ENCODE peak calls at places on chromosomes 2 and 18, in four cellular contexts. W is Karpas-422, F is cardiac muscle cell, A is mesendoderm. R is an unnamed sample. For H3K4me1, the result is how much of the 10 kb centered on the place peaks cover.

GRCh38 chr2:78418041-78418440 is 607.5 kb upstream of the REG3G start:
- DNase-seq in W (no peak), F (no peak), A (no peak), R (no peak)

GRCh38 chr18:61926532-61926931 is 33.7 kb upstream of the RNF152 start:
- DNase-seq in W (no peak), F (no peak), A (no peak), R (no peak)

GRCh38 chr2:169895294-169895985 is 68.2 kb downstream of the UBR3 start:
- DNase-seq in W (no peak), F (peak), A (peak), R (no peak)

GRCh38 chr18:70334264-70334663 is 45.4 kb downstream of the SOCS6 start:
- DNase-seq in W (no peak), F (no peak), A (no peak), R (no peak)

GRCh38 chr2:186934420-186934819 is 85.5 kb upstream of the ZSWIM2 start:
- DNase-seq in W (no peak), F (no peak), A (no peak), R (no peak)

GRCh38 chr18:38526922-38527321 is 961.3 kb upstream of the CELF4 start:
- DNase-seq in W (no peak), F (no peak), A (no peak), R (no peak)

GRCh38 chr2:84495539-84496146 is 20.7 kb upstream of the DNAH6 start:
- DNase-seq in W (peak), F (peak), A (peak), R (peak)

GRCh38 chr2:68908392-68908970 is 37.3 kb upstream of the BMP10 start:
- DNase-seq in W (peak), F (peak), A (peak), R (peak)

GRCh38 chr2:12918841-12919445 is 202.2 kb downstream of the TRIB2 start:
- DNase-seq in W (no peak), F (peak), A (no peak), R (no peak)

GRCh38 chr18:49628993-49629795 is 67.3 kb downstream of the LIPG start:
- DNase-seq in W (no peak), F (no peak), A (no peak), R (peak)

GRCh38 chr2:64543006-64543697 is 19.0 kb downstream of the AFTPH start:
- DNase-seq in W (no peak), F (no peak), A (no peak), R (no peak)

GRCh38 chr2:64541547-64541946 is 17.4 kb downstream of the AFTPH start:
- DNase-seq in W (no peak), F (no peak), A (no peak), R (no peak)

GRCh38 chr2:64540615-64541014 is 16.5 kb downstream of the AFTPH start:
- DNase-seq in W (no peak), F (no peak), A (no peak), R (no peak)

GRCh38 chr2:64538764-64539433 is 14.8 kb downstream of the AFTPH start:
- DNase-seq in W (no peak), F (no peak), A (no peak), R (no peak)

DNA sequence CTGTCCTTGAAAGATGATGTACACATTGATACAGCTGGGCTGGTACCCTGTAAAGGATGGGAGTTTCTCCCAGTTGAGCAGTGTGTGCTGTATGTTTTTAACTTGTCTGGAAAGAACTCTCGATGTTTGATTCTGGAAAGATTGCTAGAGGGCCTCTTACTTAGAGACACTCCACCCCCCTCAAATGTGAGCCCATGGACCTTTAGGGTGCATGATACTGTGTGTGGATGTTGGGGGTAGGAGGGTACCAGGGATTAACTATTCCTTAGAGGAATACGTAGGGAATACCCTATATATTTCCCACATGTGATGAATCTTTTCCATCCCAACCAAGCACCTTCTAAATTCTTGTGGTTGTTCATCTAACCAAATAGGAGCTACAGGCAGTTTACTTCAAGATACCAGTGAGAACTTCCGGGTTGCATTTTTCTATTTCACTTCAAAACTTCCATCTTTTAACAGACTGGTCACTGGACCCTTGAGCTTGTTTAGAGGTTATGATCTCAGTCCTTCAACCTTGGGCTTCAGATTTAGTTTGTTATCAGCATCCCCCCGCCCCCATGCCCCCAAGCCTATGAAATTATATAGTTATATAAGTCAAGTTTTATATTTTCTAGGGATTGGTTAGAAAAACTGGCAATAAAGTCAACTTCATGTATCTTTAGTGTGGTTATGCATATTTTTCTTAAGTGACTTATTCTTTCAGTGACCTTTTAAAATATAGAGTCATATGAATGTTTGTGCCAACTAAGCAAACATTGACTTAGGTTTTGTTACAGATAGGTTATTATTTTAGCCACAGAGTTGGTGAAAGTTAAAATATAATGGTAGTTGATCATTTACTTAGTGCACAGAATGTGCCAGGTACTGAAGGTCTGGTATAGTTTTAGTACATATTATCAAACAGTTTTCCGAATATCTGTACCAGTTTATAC is 18.2 kb downstream of the AFTPH start:
- DNase-seq in W (no peak), F (no peak), A (no peak), R (no peak)
- H3K4me3 ChIP-seq in W (no peak), F (no peak), A (no peak), R (no peak)

GRCh38 chr2:46306988-46307655 is 9.9 kb downstream of the EPAS1 start:
- DNase-seq in W (no peak), F (no peak), A (no peak), R (peak)
- H3K4me1 ChIP-seq in W (under half), F (under half), A (under half), R (under half)

GRCh38 chr2:42118759-42119569 is 50.2 kb upstream of the EML4 start:
- DNase-seq in W (no peak), F (peak), A (no peak), R (no peak)

GRCh38 chr2:42115588-42115987 is 53.6 kb upstream of the EML4 start:
- DNase-seq in W (no peak), F (no peak), A (no peak), R (no peak)

GRCh38 chr2:42117923-42118758 is 51.0 kb upstream of the EML4 start:
- DNase-seq in W (peak), F (peak), A (peak), R (no peak)

GRCh38 chr2:42116195-42117181 is 52.7 kb upstream of the EML4 start:
- DNase-seq in W (no peak), F (peak), A (no peak), R (no peak)

DNA sequence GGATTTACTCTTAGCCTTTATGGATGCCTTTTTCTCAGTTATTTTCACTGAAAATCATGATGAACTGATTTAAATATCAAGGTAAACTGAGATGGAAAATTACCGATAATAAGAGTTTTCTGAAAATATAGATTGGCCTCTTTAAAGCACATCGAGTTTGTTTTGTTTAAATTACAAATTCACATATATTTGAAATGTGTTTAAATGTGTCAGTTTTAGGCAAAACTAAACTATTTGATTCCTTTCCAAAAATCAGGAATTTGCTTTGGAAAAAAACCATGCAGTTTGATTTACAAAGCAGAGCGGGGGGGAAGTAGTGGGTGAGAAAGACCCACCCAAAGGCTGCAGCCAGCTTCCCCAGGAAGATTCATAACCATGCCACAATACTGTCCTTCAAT is 52.0 kb upstream of the EML4 start:
- DNase-seq in W (no peak), F (no peak), A (no peak), R (no peak)
- H3K27ac ChIP-seq in W (no peak), F (no peak), A (no peak), R (no peak)

DNA sequence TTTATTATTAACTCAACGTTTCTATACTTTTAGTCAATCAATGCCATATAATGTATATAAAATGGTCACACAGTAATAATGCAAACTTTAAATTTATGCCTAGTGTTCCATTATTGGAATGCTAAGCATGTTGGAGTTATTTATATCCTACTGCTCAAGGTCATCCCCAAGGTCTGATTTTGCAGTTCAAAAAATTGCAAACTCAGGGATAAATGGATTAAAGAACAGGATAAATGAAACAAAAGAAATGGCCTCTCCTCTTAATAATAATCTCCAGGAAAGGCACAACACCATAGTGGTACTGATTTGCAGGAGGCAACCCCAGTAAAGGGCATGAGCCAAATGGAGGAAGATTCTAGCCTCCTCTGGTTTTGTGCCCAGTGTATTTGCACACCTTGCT is 436.4 kb downstream of the EPHA4 start:
- DNase-seq in W (no peak), F (no peak), A (no peak), R (no peak)
- H3K4me3 ChIP-seq in W (no peak), F (no peak), A (no peak), R (no peak)

GRCh38 chr2:177165731-177166711 is 46.6 kb upstream of the HNRNPA3 start:
- DNase-seq in W (peak), F (peak), A (peak), R (peak)

GRCh38 chr2:177164131-177164530 is 48.5 kb upstream of the HNRNPA3 start:
- DNase-seq in W (no peak), F (peak), A (no peak), R (no peak)

GRCh38 chr2:177165103-177165583 is 47.5 kb upstream of the HNRNPA3 start:
- DNase-seq in W (peak), F (peak), A (peak), R (peak)

GRCh38 chr2:177161741-177162440 is 50.7 kb upstream of the HNRNPA3 start:
- DNase-seq in W (peak), F (peak), A (no peak), R (peak)

GRCh38 chr2:177164584-177165052 is 48.0 kb upstream of the HNRNPA3 start:
- DNase-seq in W (peak), F (peak), A (peak), R (peak)
- H3K4me1 ChIP-seq in W (under half), F (under half), A (under half), R (under half)

GRCh38 chr2:106161938-106162814 is 31.9 kb downstream of the UXS1 start:
- DNase-seq in W (no peak), F (peak), A (peak), R (peak)

GRCh38 chr2:106165064-106165463 is 29.0 kb downstream of the UXS1 start:
- DNase-seq in W (no peak), F (no peak), A (peak), R (no peak)

GRCh38 chr2:106167067-106167466 is 27.0 kb downstream of the UXS1 start:
- DNase-seq in W (no peak), F (no peak), A (no peak), R (no peak)

GRCh38 chr2:106165556-106165955 is 28.5 kb downstream of the UXS1 start:
- DNase-seq in W (no peak), F (peak), A (peak), R (no peak)

DNA sequence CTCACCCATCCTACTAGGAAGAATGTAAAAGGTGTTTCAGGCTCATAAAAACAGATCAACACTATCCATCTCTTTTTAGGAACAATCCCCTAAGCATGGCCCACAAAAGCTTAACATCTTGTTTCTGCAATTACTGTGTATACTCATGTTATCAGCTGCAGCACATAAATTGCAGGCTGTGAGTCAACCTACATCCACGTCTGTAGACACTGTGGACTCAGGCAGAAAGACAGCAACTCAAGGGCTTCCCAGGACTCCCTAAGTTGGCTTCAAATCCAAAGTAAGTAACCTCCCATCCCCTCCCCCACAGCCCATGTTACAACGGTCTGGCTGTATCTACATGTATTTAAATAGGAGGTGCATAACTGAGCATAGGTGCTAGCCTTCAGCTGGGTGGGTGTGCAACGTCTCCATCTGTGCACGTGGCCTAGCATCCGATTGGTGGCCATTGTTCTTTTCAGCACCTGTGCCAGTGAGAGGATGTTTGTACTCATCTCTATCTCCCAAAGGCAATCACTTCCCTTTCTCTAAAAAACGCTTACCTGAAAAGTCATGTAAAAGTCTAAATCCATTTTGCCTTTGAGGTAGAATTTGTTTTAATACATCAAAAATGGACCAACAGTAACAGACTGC is 30.0 kb downstream of the UXS1 start:
- DNase-seq in W (no peak), F (peak), A (no peak), R (no peak)
- H3K27ac ChIP-seq in W (no peak), F (no peak), A (no peak), R (no peak)

GRCh38 chr2:234670052-234670451 is 173.2 kb upstream of the ARL4C start:
- DNase-seq in W (no peak), F (peak), A (no peak), R (no peak)
- H3K4me3 ChIP-seq in W (no peak), F (no peak), A (no peak), R (no peak)

GRCh38 chr2:27916293-27917015 is 25.9 kb downstream of the BABAM2 start:
- DNase-seq in W (no peak), F (no peak), A (no peak), R (no peak)
- H3K4me1 ChIP-seq in W (under half), F (under half), A (under half), R (under half)

DNA sequence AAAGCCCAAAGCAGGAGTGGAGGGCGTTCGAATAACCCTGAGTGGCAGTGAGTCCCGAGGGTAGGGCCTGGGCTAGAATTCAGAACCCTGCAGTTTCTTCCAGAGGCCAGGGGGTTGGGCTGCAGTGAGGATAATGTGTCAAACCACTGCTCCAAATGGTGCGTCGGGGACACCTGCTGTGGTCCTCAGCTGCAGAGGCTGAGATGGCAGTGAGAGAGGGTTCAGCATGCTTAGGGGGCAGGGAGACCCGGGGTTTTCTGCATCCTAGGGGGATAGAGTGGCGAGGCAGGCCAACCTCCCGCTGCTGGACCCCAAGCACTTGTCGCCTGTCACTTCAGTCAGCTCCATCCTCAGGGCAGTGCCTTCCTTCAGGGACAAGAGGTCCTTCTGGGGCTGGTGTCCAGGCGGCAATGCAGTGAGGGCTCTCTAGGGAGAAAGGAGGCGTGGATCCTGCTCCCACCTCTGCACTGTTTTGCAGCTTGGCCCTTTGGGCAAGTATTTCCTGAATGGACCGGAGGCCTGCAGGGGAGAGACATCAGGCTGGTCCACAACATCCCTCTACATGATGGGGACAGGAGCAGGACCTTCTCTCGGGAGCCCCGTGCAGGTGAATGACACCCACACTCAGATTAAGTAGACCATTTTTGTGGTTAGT is 8.4 kb upstream of the NTSR2 start:
- DNase-seq in W (no peak), F (no peak), A (no peak), R (no peak)
- H3K27ac ChIP-seq in W (no peak), F (no peak), A (no peak), R (no peak)

GRCh38 chr2:54556659-54557121 is 100.6 kb downstream of the SPTBN1 start:
- DNase-seq in W (no peak), F (peak), A (no peak), R (no peak)

GRCh38 chr2:54558188-54558975 is 102.3 kb downstream of the SPTBN1 start:
- DNase-seq in W (peak), F (peak), A (peak), R (peak)

GRCh38 chr2:54557601-54558187 is 101.6 kb downstream of the SPTBN1 start:
- DNase-seq in W (peak), F (peak), A (peak), R (peak)

GRCh38 chr2:54558976-54559410 is 102.9 kb downstream of the SPTBN1 start:
- DNase-seq in W (peak), F (no peak), A (peak), R (no peak)

DNA sequence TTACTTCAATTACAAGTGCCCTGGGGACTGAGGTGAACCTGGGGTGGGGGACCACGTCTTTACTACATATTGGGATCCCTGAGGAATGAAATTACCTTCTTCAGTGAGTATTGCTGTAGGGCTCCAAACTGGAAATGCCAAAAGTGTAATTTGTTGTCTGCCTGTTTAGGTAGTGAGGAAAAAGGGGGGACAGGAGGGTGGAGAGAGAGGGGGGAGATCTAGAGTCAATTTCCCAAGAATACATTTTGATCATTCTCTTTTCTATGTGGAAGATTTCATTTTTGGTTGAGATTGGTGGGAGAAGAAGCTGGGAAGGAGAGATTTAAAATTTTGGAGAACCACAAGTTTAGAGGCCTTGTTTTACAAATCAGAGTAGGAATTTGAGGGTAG is 101.1 kb downstream of the SPTBN1 start:
- DNase-seq in W (no peak), F (no peak), A (no peak), R (no peak)
- H3K4me3 ChIP-seq in W (no peak), F (peak), A (no peak), R (peak)